ENCODE peak calls at places on chromosomes 5 and 9, in four cellular contexts. L is body of pancreas, D is H1, W is H54. R is an unnamed sample.

GRCh38 chr9:35114921-35115341 is 731 bp downstream of the ATOSB start:
- DNase-seq in L (peak), D (no peak), W (no peak), R (peak)

GRCh38 chr5:169213479-169213878 is 87.5 kb downstream of the SLIT3 start:
- DNase-seq in L (no peak), D (no peak), W (no peak), R (no peak)

GRCh38 chr5:172147857-172148256 is 40.2 kb downstream of the STK10 start:
- DNase-seq in L (no peak), D (no peak), W (no peak), R (no peak)

GRCh38 chr9:87694236-87694755 is 31.6 kb upstream of the CTSL start:
- DNase-seq in L (no peak), D (no peak), W (no peak), R (no peak)

GRCh38 chr9:6307551-6308096 is 20.6 kb upstream of the TPD52L3 start:
- DNase-seq in L (no peak), D (no peak), W (no peak), R (no peak)

GRCh38 chr5:172175263-172175719 is 12.7 kb downstream of the STK10 start:
- DNase-seq in L (no peak), D (no peak), W (peak), R (peak)

GRCh38 chr5:122101636-122102285 is 23.7 kb upstream of the LOX start:
- DNase-seq in L (no peak), D (no peak), W (no peak), R (no peak)

GRCh38 chr5:175772747-175773533 is 98.4 kb upstream of the CPLX2 start:
- DNase-seq in L (no peak), D (no peak), W (no peak), R (no peak)

GRCh38 chr9:127059648-127060365 is 62.6 kb downstream of the ANGPTL2 start:
- DNase-seq in L (no peak), D (no peak), W (no peak), R (no peak)

GRCh38 chr5:652773-653350 is 40.3 kb downstream of the TPPP start:
- DNase-seq in L (no peak), D (no peak), W (no peak), R (no peak)

GRCh38 chr5:655406-655805 is 37.7 kb downstream of the TPPP start:
- DNase-seq in L (no peak), D (no peak), W (no peak), R (no peak)

GRCh38 chr5:652023-652515 is 39.9 kb downstream of the CEP72 start:
- DNase-seq in L (no peak), D (no peak), W (no peak), R (no peak)

GRCh38 chr5:651296-652022 is 39.3 kb downstream of the CEP72 start:
- DNase-seq in L (no peak), D (no peak), W (no peak), R (no peak)

GRCh38 chr5:654071-654778 is 38.9 kb downstream of the TPPP start:
- DNase-seq in L (no peak), D (no peak), W (no peak), R (no peak)
- TF ChIP-seq POLR2A in L (no peak), D (no peak), W (no peak), R (no peak)

GRCh38 chr9:125600194-125600593 is 106.8 kb downstream of the MAPKAP1 start:
- DNase-seq in L (peak), D (no peak), W (no peak), R (no peak)
- TF ChIP-seq POLR2A in L (no peak), D (no peak), W (no peak), R (no peak)

GRCh38 chr9:133367221-133367620 is 8.6 kb downstream of the SURF4 start:
- DNase-seq in L (no peak), D (no peak), W (no peak), R (no peak)
- TF ChIP-seq POLR2A in L (no peak), D (no peak), W (no peak), R (no peak)

GRCh38 chr5:132873119-132873929 is at the start of gene LEAP2:
- DNase-seq in L (peak), D (no peak), W (no peak), R (no peak)
- TF ChIP-seq POLR2A in L (peak), D (peak), W (no peak), R (no peak)

DNA sequence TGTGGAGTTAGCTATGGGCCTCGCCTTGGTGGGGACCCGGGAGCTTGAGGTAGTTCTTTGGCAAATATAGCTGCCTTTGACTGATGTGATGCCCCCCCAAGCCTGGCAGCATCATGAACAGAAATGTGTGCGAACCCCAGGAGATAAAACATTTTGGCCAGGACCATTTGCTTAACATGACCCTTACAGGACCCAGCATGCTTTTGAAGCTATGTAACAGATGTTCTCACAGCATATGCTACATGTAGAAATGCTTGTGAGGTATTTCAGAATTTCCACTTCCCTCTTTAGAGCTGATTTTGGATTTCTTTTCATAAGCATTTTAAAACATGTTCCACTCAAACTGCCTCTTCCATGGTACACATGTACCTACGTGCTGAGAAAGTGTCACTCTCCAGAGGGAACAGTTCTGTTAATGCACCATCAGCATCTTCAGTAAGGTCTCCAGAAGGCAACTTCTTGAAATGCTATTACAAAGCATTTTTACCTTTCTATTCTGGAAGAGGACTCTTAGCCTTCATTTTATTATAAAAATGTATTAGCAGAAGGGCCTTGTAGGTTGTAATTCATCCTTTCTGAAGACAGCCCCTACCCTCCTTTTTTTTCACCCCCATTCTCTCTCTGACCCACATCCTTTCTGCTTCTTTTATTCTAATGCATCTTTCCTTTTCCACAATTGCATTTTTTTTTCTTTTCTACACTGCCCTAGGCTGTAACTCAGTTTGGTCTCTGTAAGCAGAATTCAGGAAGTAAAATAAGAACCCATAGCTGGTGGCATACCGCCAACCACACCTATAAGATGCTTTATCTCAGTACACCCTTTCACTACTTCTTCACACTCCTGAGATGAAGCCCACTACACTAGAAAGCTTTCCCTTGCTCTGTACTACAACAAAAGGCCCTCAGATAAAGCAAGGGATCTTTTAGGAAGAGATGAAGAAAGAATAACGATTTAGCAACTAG is 15.9 kb upstream of the TSSK1B start:
- DNase-seq in L (no peak), D (no peak), W (no peak), R (no peak)
- TF ChIP-seq POLR2A in L (no peak), D (no peak), W (no peak), R (no peak)

GRCh38 chr9:38067892-38068615 is 973 bp downstream of the SHB start:
- DNase-seq in L (peak), D (no peak), W (no peak), R (no peak)

GRCh38 chr9:38068616-38068865 is 486 bp downstream of the SHB start:
- DNase-seq in L (peak), D (no peak), W (no peak), R (no peak)

GRCh38 chr9:38067611-38067891 is 1.5 kb downstream of the SHB start:
- DNase-seq in L (peak), D (no peak), W (no peak), R (no peak)

GRCh38 chr9:38066907-38067610 is 2.0 kb downstream of the SHB start:
- DNase-seq in L (peak), D (no peak), W (no peak), R (peak)

DNA sequence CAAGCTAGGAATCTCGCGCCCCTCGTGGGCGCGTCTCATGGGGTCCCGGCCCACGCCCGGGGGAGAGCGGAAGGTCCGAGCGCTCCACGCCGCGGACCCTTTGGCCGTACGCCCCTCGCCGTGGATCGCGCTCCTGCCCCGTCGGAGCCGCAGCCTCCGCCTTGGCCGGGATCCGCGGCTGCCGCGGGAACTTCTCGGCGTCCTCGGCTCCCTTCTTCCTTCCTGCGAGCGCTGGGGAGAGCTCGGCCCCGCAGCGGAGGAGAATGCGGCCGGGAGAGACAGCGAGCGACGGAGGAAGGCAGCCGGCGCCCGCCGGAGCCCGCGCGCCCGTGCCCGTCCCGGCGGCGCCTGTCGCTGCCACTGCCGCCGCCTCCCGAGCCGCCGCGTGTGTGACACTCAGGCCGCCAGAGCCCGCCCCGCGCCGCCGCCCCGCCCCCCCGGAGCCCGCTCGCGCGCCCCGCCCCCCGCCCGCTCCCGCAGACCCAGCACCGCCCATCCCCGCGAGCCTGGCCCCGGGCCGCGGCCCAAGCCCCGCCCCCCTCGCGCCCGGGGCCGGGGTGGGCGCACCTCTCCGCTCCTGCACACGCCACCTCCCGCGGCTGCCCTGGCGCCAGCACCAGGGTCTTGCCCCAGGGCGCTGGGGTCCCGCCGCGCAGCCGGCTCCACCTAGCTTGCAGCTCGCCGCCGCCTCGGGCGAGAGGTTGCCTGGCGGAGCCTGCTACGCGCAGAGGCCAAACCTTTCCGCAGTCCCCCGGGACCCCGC is at the start of gene SHB:
- DNase-seq in L (peak), D (peak), W (peak), R (peak)
- TF ChIP-seq POLR2A in L (peak), D (peak), W (peak), R (no peak)

GRCh38 chr5:138466058-138466899 is 1.0 kb downstream of the EGR1 start:
- DNase-seq in L (peak), D (no peak), W (no peak), R (no peak)

GRCh38 chr5:138464388-138465287 is 641 bp upstream of the EGR1 start:
- DNase-seq in L (peak), D (peak), W (peak), R (peak)

GRCh38 chr5:138466900-138467710 is 1.8 kb downstream of the EGR1 start:
- DNase-seq in L (peak), D (peak), W (no peak), R (no peak)

GRCh38 chr5:138464018-138464387 is 1.3 kb upstream of the EGR1 start:
- DNase-seq in L (peak), D (no peak), W (peak), R (peak)

DNA sequence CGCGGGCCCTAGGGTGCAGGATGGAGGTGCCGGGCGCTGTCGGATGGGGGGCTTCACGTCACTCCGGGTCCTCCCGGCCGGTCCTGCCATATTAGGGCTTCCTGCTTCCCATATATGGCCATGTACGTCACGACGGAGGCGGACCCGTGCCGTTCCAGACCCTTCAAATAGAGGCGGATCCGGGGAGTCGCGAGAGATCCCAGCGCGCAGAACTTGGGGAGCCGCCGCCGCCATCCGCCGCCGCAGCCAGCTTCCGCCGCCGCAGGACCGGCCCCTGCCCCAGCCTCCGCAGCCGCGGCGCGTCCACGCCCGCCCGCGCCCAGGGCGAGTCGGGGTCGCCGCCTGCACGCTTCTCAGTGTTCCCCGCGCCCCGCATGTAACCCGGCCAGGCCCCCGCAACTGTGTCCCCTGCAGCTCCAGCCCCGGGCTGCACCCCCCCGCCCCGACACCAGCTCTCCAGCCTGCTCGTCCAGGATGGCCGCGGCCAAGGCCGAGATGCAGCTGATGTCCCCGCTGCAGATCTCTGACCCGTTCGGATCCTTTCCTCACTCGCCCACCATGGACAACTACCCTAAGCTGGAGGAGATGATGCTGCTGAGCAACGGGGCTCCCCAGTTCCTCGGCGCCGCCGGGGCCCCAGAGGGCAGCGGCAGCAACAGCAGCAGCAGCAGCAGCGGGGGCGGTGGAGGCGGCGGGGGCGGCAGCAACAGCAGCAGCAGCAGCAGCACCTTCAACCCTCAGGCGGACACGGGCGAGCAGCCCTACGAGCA is at the start of gene EGR1:
- DNase-seq in L (peak), D (peak), W (peak), R (peak)
- TF ChIP-seq POLR2A in L (peak), D (no peak), W (peak), R (peak)

GRCh38 chr5:83472213-83472507 is 616 bp downstream of the VCAN start:
- DNase-seq in L (no peak), D (no peak), W (no peak), R (no peak)

GRCh38 chr5:83470920-83471404 is 582 bp upstream of the VCAN start:
- DNase-seq in L (no peak), D (no peak), W (no peak), R (no peak)

GRCh38 chr5:83470516-83470915 is 1.0 kb upstream of the VCAN start:
- DNase-seq in L (no peak), D (no peak), W (no peak), R (no peak)

GRCh38 chr5:83472508-83473343 is 1.2 kb downstream of the VCAN start:
- DNase-seq in L (peak), D (no peak), W (peak), R (peak)

GRCh38 chr5:83471405-83472212 is at the start of gene VCAN:
- DNase-seq in L (peak), D (no peak), W (no peak), R (peak)
- TF ChIP-seq POLR2A in L (no peak), D (no peak), W (no peak), R (no peak)

DNA sequence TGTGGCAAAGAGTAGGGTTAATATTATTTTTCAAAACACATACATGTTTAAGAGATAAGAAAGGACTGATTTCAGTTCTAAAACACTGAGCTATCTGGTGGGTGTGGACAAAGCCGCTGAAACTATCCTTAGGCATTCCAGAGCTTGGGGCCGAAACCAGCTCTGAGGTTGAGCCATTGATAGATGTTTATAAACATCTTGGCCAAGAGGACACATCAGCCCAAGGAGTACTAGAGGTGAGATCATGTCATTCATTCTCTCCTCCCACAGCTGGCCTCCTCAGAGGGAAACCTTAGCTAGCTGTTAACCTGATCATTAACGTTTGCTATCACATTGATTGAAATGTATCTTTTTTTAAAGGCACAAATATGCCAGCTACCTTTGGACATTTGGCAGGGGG is 89.9 kb downstream of the NLN start:
- DNase-seq in L (no peak), D (no peak), W (peak), R (no peak)
- TF ChIP-seq POLR2A in L (no peak), D (no peak), W (no peak), R (no peak)

R was measured in lower leg skin.